ENCODE peak calls at places on chromosome 13, in seven cellular contexts. One of them, this sample, is unnamed.

GRCh38 chr13:26280295-26280694 is 26.4 kb downstream of the CDK8 start:
- DNase-seq in astrocyte: peak; percentile 81
- DNase-seq in IMR-90: peak; percentile 70
- DNase-seq in CD8-positive, alpha-beta memory T cell: no peak
- DNase-seq in suprapubic skin: no peak
- DNase-seq in colonic mucosa: no peak
- DNase-seq in CD8-positive, alpha-beta T cell: no peak
- DNase-seq in this sample: no peak

GRCh38 chr13:94706854-94707399 is 5.4 kb downstream of the SOX21 start:
- DNase-seq in astrocyte: no peak
- DNase-seq in IMR-90: no peak
- DNase-seq in CD8-positive, alpha-beta memory T cell: no peak
- DNase-seq in suprapubic skin: no peak
- DNase-seq in colonic mucosa: no peak
- DNase-seq in CD8-positive, alpha-beta T cell: no peak
- DNase-seq in this sample: no peak

GRCh38 chr13:111658150-111659100 is 338.0 kb downstream of the TEX29 start:
- DNase-seq in astrocyte: no peak
- DNase-seq in IMR-90: no peak
- DNase-seq in CD8-positive, alpha-beta memory T cell: no peak
- DNase-seq in suprapubic skin: no peak
- DNase-seq in colonic mucosa: no peak
- DNase-seq in CD8-positive, alpha-beta T cell: no peak
- DNase-seq in this sample: no peak

GRCh38 chr13:99969934-99970760 is 1.4 kb downstream of the ZIC5 start:
- DNase-seq in astrocyte: no peak
- DNase-seq in IMR-90: no peak
- DNase-seq in CD8-positive, alpha-beta memory T cell: no peak
- DNase-seq in suprapubic skin: no peak
- DNase-seq in colonic mucosa: peak; percentile 21
- DNase-seq in CD8-positive, alpha-beta T cell: no peak
- DNase-seq in this sample: no peak

GRCh38 chr13:74205313-74205690 is 71.1 kb upstream of the KLF12 start:
- DNase-seq in astrocyte: peak; percentile 59
- DNase-seq in IMR-90: no peak
- DNase-seq in CD8-positive, alpha-beta memory T cell: no peak
- DNase-seq in suprapubic skin: no peak
- DNase-seq in colonic mucosa: no peak
- DNase-seq in CD8-positive, alpha-beta T cell: no peak
- DNase-seq in this sample: no peak

GRCh38 chr13:90541346-90541745 is 806.1 kb upstream of the MIR17HG start:
- DNase-seq in astrocyte: no peak
- DNase-seq in IMR-90: no peak
- DNase-seq in CD8-positive, alpha-beta memory T cell: no peak
- DNase-seq in suprapubic skin: no peak
- DNase-seq in colonic mucosa: no peak
- DNase-seq in CD8-positive, alpha-beta T cell: no peak
- DNase-seq in this sample: no peak

GRCh38 chr13:21006141-21007005 is 55.0 kb downstream of the LATS2 start:
- DNase-seq in astrocyte: no peak
- DNase-seq in IMR-90: no peak
- DNase-seq in CD8-positive, alpha-beta memory T cell: no peak
- DNase-seq in suprapubic skin: no peak
- DNase-seq in colonic mucosa: no peak
- DNase-seq in CD8-positive, alpha-beta T cell: no peak
- DNase-seq in this sample: no peak

GRCh38 chr13:65594255-65594654 is 1635.9 kb downstream of the PCDH9 start:
- DNase-seq in astrocyte: peak; percentile 94
- DNase-seq in IMR-90: peak; percentile 82
- DNase-seq in CD8-positive, alpha-beta memory T cell: no peak
- DNase-seq in suprapubic skin: no peak
- DNase-seq in colonic mucosa: no peak
- DNase-seq in CD8-positive, alpha-beta T cell: no peak
- DNase-seq in this sample: no peak

GRCh38 chr13:48645845-48646244 is 7.9 kb upstream of the CYSLTR2 start:
- DNase-seq in astrocyte: no peak
- DNase-seq in IMR-90: no peak
- DNase-seq in CD8-positive, alpha-beta memory T cell: no peak
- DNase-seq in suprapubic skin: no peak
- DNase-seq in colonic mucosa: no peak
- DNase-seq in CD8-positive, alpha-beta T cell: no peak
- DNase-seq in this sample: no peak

GRCh38 chr13:112010714-112011113 is 56.2 kb upstream of the SOX1 start:
- DNase-seq in astrocyte: no peak
- DNase-seq in IMR-90: no peak
- DNase-seq in CD8-positive, alpha-beta memory T cell: no peak
- DNase-seq in suprapubic skin: no peak
- DNase-seq in colonic mucosa: no peak
- DNase-seq in CD8-positive, alpha-beta T cell: no peak
- DNase-seq in this sample: no peak

GRCh38 chr13:75873499-75873898 is 237.4 kb downstream of the LMO7 start:
- DNase-seq in astrocyte: no peak
- DNase-seq in IMR-90: no peak
- DNase-seq in CD8-positive, alpha-beta memory T cell: no peak
- DNase-seq in suprapubic skin: no peak
- DNase-seq in colonic mucosa: no peak
- DNase-seq in CD8-positive, alpha-beta T cell: no peak
- DNase-seq in this sample: no peak

GRCh38 chr13:99981115-99982020 is at the start of gene ZIC2:
- DNase-seq in astrocyte: peak; percentile 30
- DNase-seq in IMR-90: no peak
- DNase-seq in CD8-positive, alpha-beta memory T cell: no peak
- DNase-seq in suprapubic skin: no peak
- DNase-seq in colonic mucosa: no peak
- DNase-seq in CD8-positive, alpha-beta T cell: no peak
- DNase-seq in this sample: peak; percentile 49

GRCh38 chr13:48859168-48860105 is 116.3 kb upstream of the FNDC3A start:
- DNase-seq in astrocyte: no peak
- DNase-seq in IMR-90: no peak
- DNase-seq in CD8-positive, alpha-beta memory T cell: no peak
- DNase-seq in suprapubic skin: no peak
- DNase-seq in colonic mucosa: peak; percentile 57
- DNase-seq in CD8-positive, alpha-beta T cell: no peak
- DNase-seq in this sample: no peak

GRCh38 chr13:27617801-27618411 is 2.4 kb downstream of the LNX2 start:
- DNase-seq in astrocyte: no peak
- DNase-seq in IMR-90: no peak
- DNase-seq in CD8-positive, alpha-beta memory T cell: no peak
- DNase-seq in suprapubic skin: no peak
- DNase-seq in colonic mucosa: no peak
- DNase-seq in CD8-positive, alpha-beta T cell: no peak
- DNase-seq in this sample: no peak

DNA sequence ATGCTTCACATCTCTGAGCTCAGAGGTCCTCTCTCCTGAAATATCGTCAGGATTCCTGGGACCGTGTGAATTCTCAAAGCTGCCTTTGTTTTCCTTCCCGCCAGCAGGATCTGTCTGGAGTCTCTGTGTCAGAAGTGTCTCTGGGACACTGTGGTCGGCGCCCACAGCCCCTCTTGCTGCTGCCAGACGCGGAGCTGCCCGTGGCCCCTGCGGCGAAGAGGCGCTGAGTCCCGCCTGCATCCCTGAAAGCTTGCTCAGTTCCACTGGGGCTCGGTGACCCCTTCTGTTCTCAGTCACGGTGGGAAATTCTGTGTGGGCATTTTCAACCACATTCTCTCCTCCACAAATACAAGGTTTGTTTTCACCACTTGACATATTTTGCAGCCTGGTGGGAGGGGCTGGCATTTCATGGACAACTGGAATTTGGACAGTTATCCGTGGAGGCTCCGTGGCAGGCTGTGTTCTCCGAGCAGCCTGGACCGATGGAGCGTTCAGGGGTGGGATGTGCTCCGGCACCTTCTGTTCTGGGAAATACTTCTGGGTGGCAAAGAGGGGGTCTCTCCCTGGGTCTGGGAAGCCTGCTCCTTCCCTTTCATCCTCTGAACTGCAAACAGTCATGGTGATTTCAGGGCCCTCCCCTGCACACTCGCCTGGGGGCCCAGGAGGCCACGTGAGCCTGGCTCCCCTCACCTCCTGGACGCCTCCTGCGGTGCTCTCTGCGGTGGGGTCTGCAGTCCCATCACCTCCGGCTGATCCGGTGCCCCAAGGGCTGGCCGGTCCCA is 42.6 kb upstream of the GRTP1 start:
- DNase-seq in astrocyte: peak; percentile 23
- DNase-seq in IMR-90: no peak
- DNase-seq in CD8-positive, alpha-beta memory T cell: no peak
- DNase-seq in suprapubic skin: peak; percentile 46
- DNase-seq in colonic mucosa: no peak
- DNase-seq in CD8-positive, alpha-beta T cell: no peak
- DNase-seq in this sample: no peak
- H3K27me3 ChIP-seq in astrocyte: no peaks in the 10 kb centered on the region
- H3K27me3 ChIP-seq in IMR-90: no peaks in the 10 kb centered on the region
- H3K27me3 ChIP-seq in CD8-positive, alpha-beta memory T cell: no peaks in the 10 kb centered on the region
- H3K27me3 ChIP-seq in suprapubic skin: peaks cover 43% of the 10 kb centered on the region
- H3K27me3 ChIP-seq in colonic mucosa: no peaks in the 10 kb centered on the region
- H3K27me3 ChIP-seq in CD8-positive, alpha-beta T cell: no peaks in the 10 kb centered on the region
- H3K27me3 ChIP-seq in this sample: no peaks in the 10 kb centered on the region

GRCh38 chr13:51019026-51019425 is 92.0 kb downstream of the C13orf42 start:
- DNase-seq in astrocyte: no peak
- DNase-seq in IMR-90: no peak
- DNase-seq in CD8-positive, alpha-beta memory T cell: no peak
- DNase-seq in suprapubic skin: no peak
- DNase-seq in colonic mucosa: no peak
- DNase-seq in CD8-positive, alpha-beta T cell: no peak
- DNase-seq in this sample: no peak

GRCh38 chr13:51017516-51017915 is 93.6 kb downstream of the C13orf42 start:
- DNase-seq in astrocyte: no peak
- DNase-seq in IMR-90: no peak
- DNase-seq in CD8-positive, alpha-beta memory T cell: no peak
- DNase-seq in suprapubic skin: no peak
- DNase-seq in colonic mucosa: no peak
- DNase-seq in CD8-positive, alpha-beta T cell: no peak
- DNase-seq in this sample: no peak

GRCh38 chr13:51020600-51020999 is 90.5 kb downstream of the C13orf42 start:
- DNase-seq in astrocyte: no peak
- DNase-seq in IMR-90: no peak
- DNase-seq in CD8-positive, alpha-beta memory T cell: no peak
- DNase-seq in suprapubic skin: no peak
- DNase-seq in colonic mucosa: no peak
- DNase-seq in CD8-positive, alpha-beta T cell: no peak
- DNase-seq in this sample: no peak

GRCh38 chr13:51015973-51016372 is 95.1 kb downstream of the C13orf42 start:
- DNase-seq in astrocyte: no peak
- DNase-seq in IMR-90: no peak
- DNase-seq in CD8-positive, alpha-beta memory T cell: no peak
- DNase-seq in suprapubic skin: no peak
- DNase-seq in colonic mucosa: no peak
- DNase-seq in CD8-positive, alpha-beta T cell: no peak
- DNase-seq in this sample: no peak
- H3K27me3 ChIP-seq in astrocyte: peaks cover 5% of the 10 kb centered on the region
- H3K27me3 ChIP-seq in IMR-90: peaks cover 6% of the 10 kb centered on the region
- H3K27me3 ChIP-seq in CD8-positive, alpha-beta memory T cell: no peaks in the 10 kb centered on the region
- H3K27me3 ChIP-seq in suprapubic skin: no peaks in the 10 kb centered on the region
- H3K27me3 ChIP-seq in colonic mucosa: no peaks in the 10 kb centered on the region
- H3K27me3 ChIP-seq in CD8-positive, alpha-beta T cell: no peaks in the 10 kb centered on the region
- H3K27me3 ChIP-seq in this sample: no peaks in the 10 kb centered on the region

DNA sequence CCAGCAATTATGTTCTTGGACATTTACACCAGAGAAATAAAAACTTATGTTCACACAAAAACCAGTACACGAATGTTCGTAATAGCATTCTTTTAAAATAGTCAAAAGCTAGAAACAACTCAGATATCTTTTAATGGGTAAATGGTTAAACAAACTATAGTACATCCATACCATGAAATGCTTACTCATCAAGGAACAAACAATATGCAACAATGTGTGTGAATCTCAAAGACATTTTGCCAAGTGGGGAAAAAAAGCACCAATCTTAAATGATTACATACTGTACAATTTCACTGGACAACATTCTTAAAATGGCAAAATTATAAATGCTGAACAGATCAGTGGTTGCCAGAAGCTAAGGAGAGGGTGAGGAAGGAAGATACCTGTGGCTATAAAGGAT is 36.6 kb downstream of the MYCBP2 start:
- DNase-seq in astrocyte: no peak
- DNase-seq in IMR-90: no peak
- DNase-seq in CD8-positive, alpha-beta memory T cell: no peak
- DNase-seq in suprapubic skin: no peak
- DNase-seq in colonic mucosa: no peak
- DNase-seq in CD8-positive, alpha-beta T cell: no peak
- DNase-seq in this sample: no peak
- H3K27me3 ChIP-seq in astrocyte: no peaks in the 10 kb centered on the region
- H3K27me3 ChIP-seq in IMR-90: no peaks in the 10 kb centered on the region
- H3K27me3 ChIP-seq in CD8-positive, alpha-beta memory T cell: no peaks in the 10 kb centered on the region
- H3K27me3 ChIP-seq in suprapubic skin: no peaks in the 10 kb centered on the region
- H3K27me3 ChIP-seq in colonic mucosa: no peaks in the 10 kb centered on the region
- H3K27me3 ChIP-seq in CD8-positive, alpha-beta T cell: no peaks in the 10 kb centered on the region
- H3K27me3 ChIP-seq in this sample: no peaks in the 10 kb centered on the region

DNA sequence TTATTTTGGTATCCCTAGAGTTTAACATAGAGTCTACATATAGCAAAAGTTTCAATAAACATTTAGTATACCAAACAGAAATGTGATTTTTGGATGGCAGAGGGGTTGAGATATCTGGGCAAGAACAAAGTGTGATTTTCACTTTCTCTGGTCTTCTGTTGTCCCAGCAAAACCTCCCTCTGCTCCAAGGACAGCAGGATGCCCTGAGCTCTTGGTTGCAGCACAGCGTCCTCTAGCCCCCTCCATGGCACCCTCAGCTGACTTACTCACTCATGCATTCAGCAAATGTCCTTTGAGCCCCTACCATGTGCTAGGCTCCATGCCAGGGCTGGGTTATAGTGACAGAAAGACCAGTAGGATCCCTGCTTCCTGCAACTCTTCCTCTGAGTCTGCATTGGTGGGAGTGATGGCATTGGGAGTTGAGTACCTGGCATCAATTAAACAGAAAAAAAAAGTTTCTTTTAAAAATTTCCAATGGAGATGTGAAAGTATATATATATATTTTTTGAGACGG is 104.8 kb upstream of the UBL3 start:
- DNase-seq in astrocyte: no peak
- DNase-seq in IMR-90: no peak
- DNase-seq in CD8-positive, alpha-beta memory T cell: no peak
- DNase-seq in suprapubic skin: no peak
- DNase-seq in colonic mucosa: no peak
- DNase-seq in CD8-positive, alpha-beta T cell: no peak
- DNase-seq in this sample: no peak
- H3K27me3 ChIP-seq in astrocyte: peaks cover 24% of the 10 kb centered on the region
- H3K27me3 ChIP-seq in IMR-90: peaks cover 42% of the 10 kb centered on the region
- H3K27me3 ChIP-seq in CD8-positive, alpha-beta memory T cell: no peaks in the 10 kb centered on the region
- H3K27me3 ChIP-seq in suprapubic skin: no peaks in the 10 kb centered on the region
- H3K27me3 ChIP-seq in colonic mucosa: no peaks in the 10 kb centered on the region
- H3K27me3 ChIP-seq in CD8-positive, alpha-beta T cell: no peaks in the 10 kb centered on the region
- H3K27me3 ChIP-seq in this sample: no peaks in the 10 kb centered on the region

This sample was measured in GM06990.